ENCODE peak calls at places on chromosomes 13 and 19, in six cellular contexts. S is progenitor cell of endocrine pancreas, X is transverse colon, E is right lobe of liver, Y is cardiac fibroblast, B is pancreas. U is an unnamed sample.

GRCh38 chr13:27229642-27230041 is 21.7 kb upstream of the RPL21 start:
- DNase-seq in S (no peak), X (no peak), E (no peak), Y (no peak), B (no peak), U (no peak)

GRCh38 chr19:33486936-33487793 is 34.4 kb downstream of the PEPD start:
- DNase-seq in S (no peak), X (no peak), E (no peak), Y (no peak), B (peak; percentile 45), U (no peak)

GRCh38 chr19:7013678-7014077 is 7.6 kb downstream of the MBD3L2B start:
- DNase-seq in S (no peak), X (no peak), E (no peak), Y (peak; percentile 60), B (no peak), U (no peak)

GRCh38 chr13:43730642-43731041 is 56.1 kb downstream of the ENOX1 start:
- DNase-seq in S (no peak), X (peak; percentile 14), E (no peak), Y (peak; percentile 82), B (no peak), U (no peak)

GRCh38 chr13:108924154-108924940 is 294.9 kb downstream of the MYO16 start:
- DNase-seq in S (no peak), X (no peak), E (no peak), Y (peak; percentile 53), B (no peak), U (no peak)

GRCh38 chr13:74218291-74218690 is 84.1 kb upstream of the KLF12 start:
- DNase-seq in S (no peak), X (no peak), E (no peak), Y (no peak), B (no peak), U (no peak)

GRCh38 chr13:40206241-40207109 is 460.0 kb downstream of the FOXO1 start:
- DNase-seq in S (no peak), X (no peak), E (no peak), Y (peak; percentile 67), B (no peak), U (no peak)

GRCh38 chr19:55958356-55958755 is 10.7 kb downstream of the NLRP8 start:
- DNase-seq in S (no peak), X (no peak), E (no peak), Y (no peak), B (no peak), U (no peak)

GRCh38 chr13:50608357-50608756 is 235.1 kb downstream of the DLEU7 start:
- DNase-seq in S (no peak), X (no peak), E (no peak), Y (no peak), B (no peak), U (no peak)

GRCh38 chr13:77533875-77534788 is 1.4 kb upstream of the SCEL start:
- DNase-seq in S (no peak), X (no peak), E (no peak), Y (no peak), B (no peak), U (no peak)

GRCh38 chr13:21071015-21071414 is 9.6 kb upstream of the LATS2 start:
- DNase-seq in S (no peak), X (no peak), E (no peak), Y (no peak), B (no peak), U (no peak)

GRCh38 chr13:73268306-73268705 is 209.5 kb downstream of the KLF5 start:
- DNase-seq in S (no peak), X (peak; percentile 38), E (no peak), Y (peak; percentile 82), B (no peak), U (no peak)

GRCh38 chr19:48169974-48170803 is at the start of the genes LIG1 and ZSWIM9:
- DNase-seq in S (peak; percentile 88), X (peak; percentile 93), E (peak; percentile 94), Y (peak; percentile 95), B (peak; percentile 96), U (peak; percentile 87)

GRCh38 chr19:16197188-16197621 is 506 bp upstream of the AP1M1 start:
- DNase-seq in S (no peak), X (no peak), E (no peak), Y (peak; percentile 94), B (no peak), U (no peak)

GRCh38 chr13:76210262-76210661 is 574.1 kb downstream of the LMO7 start:
- DNase-seq in S (no peak), X (no peak), E (no peak), Y (peak; percentile 12), B (no peak), U (no peak)

GRCh38 chr13:48532146-48532472 is 771 bp downstream of the RCBTB2 start:
- DNase-seq in S (no peak), X (no peak), E (no peak), Y (peak; percentile 73), B (no peak), U (no peak)

GRCh38 chr19:55133639-55134444 is 15.2 kb downstream of the TNNT1 start:
- DNase-seq in S (no peak), X (no peak), E (no peak), Y (no peak), B (no peak), U (no peak)

GRCh38 chr13:98657506-98658085 is 80.7 kb upstream of the STK24 start:
- DNase-seq in S (no peak), X (no peak), E (no peak), Y (no peak), B (no peak), U (no peak)

GRCh38 chr13:112719016-112719415 is 29.2 kb downstream of the ATP11A start:
- DNase-seq in S (no peak), X (no peak), E (no peak), Y (no peak), B (no peak), U (no peak)

GRCh38 chr13:36807616-36808015 is 11.4 kb upstream of the RFXAP start:
- DNase-seq in S (no peak), X (no peak), E (no peak), Y (no peak), B (no peak), U (no peak)

GRCh38 chr19:12095111-12095790 is 30.7 kb downstream of the ZNF844 start:
- DNase-seq in S (no peak), X (no peak), E (no peak), Y (peak; percentile 63), B (no peak), U (no peak)

GRCh38 chr13:67043901-67044300 is 186.2 kb downstream of the PCDH9 start:
- DNase-seq in S (no peak), X (no peak), E (no peak), Y (peak; percentile 64), B (no peak), U (no peak)

GRCh38 chr19:38556521-38557174 is 61.1 kb downstream of the MAP4K1 start:
- DNase-seq in S (no peak), X (no peak), E (no peak), Y (no peak), B (no peak), U (no peak)

GRCh38 chr13:72726721-72727416 is 560 bp downstream of the MZT1 start:
- DNase-seq in S (peak; percentile 27), X (peak; percentile 63), E (peak; percentile 62), Y (no peak), B (peak; percentile 68), U (peak; percentile 32)

GRCh38 chr13:25375727-25376358 is 4.1 kb downstream of the ATP8A2 start:
- DNase-seq in S (peak; percentile 18), X (peak; percentile 9), E (no peak), Y (peak; percentile 60), B (no peak), U (peak; percentile 68)

DNA sequence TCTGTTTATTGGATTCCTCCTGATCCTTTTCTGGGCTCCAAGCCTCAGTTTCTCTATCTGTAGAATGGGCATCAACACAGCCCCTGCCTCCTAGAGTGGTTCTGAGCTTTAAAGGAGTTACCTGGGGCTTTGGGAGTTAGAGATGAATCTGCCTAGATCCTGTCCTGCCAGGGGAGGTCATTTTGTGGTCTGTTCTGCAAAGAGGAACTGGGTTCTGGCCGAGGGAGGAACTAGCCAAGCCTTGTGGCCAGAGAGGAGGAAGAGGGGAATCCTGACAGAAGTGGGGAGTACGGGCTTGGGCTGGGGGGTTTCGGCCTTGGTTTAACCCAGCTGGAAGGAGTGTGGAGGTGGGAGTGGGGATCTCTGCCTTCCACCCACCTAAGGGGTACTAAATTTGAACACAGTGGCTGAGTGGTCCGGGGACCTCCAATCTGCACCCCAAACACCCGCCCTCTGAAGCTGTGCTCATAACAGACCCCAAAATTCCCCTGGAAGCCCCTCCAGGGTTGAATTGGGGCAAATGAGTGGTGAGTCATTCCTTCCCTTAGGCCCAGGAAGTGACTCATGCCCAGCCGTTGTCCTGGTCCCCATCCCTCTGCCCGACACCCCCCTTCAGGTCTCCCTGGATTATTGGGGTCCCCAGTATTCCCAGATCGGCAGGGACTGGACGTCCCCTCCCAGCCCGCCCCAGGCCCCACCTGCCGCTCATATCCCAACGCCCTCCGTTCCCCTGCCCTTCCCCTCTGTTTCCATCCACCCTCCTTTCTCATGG is 2.8 kb downstream of the ADGRE5 start:
- DNase-seq in S (no peak), X (peak; percentile 60), E (no peak), Y (peak; percentile 61), B (no peak), U (no peak)
- TF ChIP-seq CTCF in S (no peak), X (no peak), E (no peak), Y (no peak), B (no peak), U (no peak)

GRCh38 chr19:57651654-57651996 is 17.1 kb upstream of the ZSCAN4 start:
- DNase-seq in S (no peak), X (no peak), E (no peak), Y (no peak), B (no peak), U (no peak)
- TF ChIP-seq CTCF in S (no peak), X (no peak), E (no peak), Y (no peak), B (no peak), U (no peak)

DNA sequence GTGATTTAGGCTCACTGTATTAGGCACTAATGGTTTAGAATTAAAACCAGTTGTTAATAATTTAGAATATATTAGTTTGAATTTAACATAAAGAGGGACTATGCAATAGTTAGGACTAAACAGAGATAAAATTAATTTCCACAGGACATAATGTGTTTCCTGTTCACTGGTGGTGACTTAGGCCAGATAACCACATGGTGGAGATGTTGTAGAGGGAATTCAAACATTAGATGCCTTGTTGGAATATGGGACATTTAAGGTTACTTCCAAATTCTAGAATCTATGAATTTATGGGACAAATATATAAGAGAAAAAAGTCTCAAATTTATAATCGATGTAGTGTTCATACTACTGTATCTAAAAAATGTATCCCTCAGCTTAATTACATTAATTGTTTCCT is 615.5 kb upstream of the KLHL1 start:
- DNase-seq in S (no peak), X (no peak), E (no peak), Y (peak; percentile 9), B (no peak), U (no peak)
- TF ChIP-seq CTCF in S (peak; percentile 48), X (no peak), E (peak; percentile 7), Y (no peak), B (no peak), U (peak; percentile 13)

GRCh38 chr19:51471527-51471926 is 6.8 kb upstream of the CEACAM18 start:
- DNase-seq in S (no peak), X (no peak), E (no peak), Y (peak; percentile 20), B (no peak), U (no peak)

GRCh38 chr19:51470966-51471365 is 7.4 kb upstream of the CEACAM18 start:
- DNase-seq in S (no peak), X (no peak), E (no peak), Y (peak; percentile 55), B (no peak), U (no peak)

GRCh38 chr19:51476164-51476563 is 2.2 kb upstream of the CEACAM18 start:
- DNase-seq in S (no peak), X (no peak), E (no peak), Y (no peak), B (no peak), U (no peak)

GRCh38 chr19:51472607-51473006 is 5.7 kb upstream of the CEACAM18 start:
- DNase-seq in S (no peak), X (no peak), E (no peak), Y (peak; percentile 2), B (no peak), U (no peak)

GRCh38 chr19:51473009-51473707 is 5.2 kb upstream of the CEACAM18 start:
- DNase-seq in S (peak; percentile 65), X (peak; percentile 78), E (peak; percentile 57), Y (peak; percentile 79), B (peak; percentile 83), U (peak; percentile 84)
- TF ChIP-seq CTCF in S (peak; percentile 81), X (peak; percentile 84), E (peak; percentile 59), Y (peak; percentile 89), B (peak; percentile 85), U (peak; percentile 91)

U was measured in endothelial cell.